ENCODE peak calls at places on chromosomes 1 and 21, in five cellular contexts. One of them, this sample, is unnamed.

GRCh38 chr1:55275976-55276375 is 60.8 kb upstream of the USP24 start:
- DNase-seq in choroid plexus epithelial cell: peak
- DNase-seq in CD8-positive, alpha-beta T cell: no peak
- DNase-seq in right lobe of liver: no peak
- DNase-seq in aorta: no peak
- DNase-seq in this sample: peak

GRCh38 chr1:51325878-51326755 is 4.2 kb downstream of the TTC39A start:
- DNase-seq in choroid plexus epithelial cell: no peak
- DNase-seq in CD8-positive, alpha-beta T cell: no peak
- DNase-seq in right lobe of liver: no peak
- DNase-seq in aorta: no peak
- DNase-seq in this sample: no peak

GRCh38 chr1:202076050-202076511 is 46.6 kb upstream of the GPR37L1 start:
- DNase-seq in choroid plexus epithelial cell: no peak
- DNase-seq in CD8-positive, alpha-beta T cell: no peak
- DNase-seq in right lobe of liver: no peak
- DNase-seq in aorta: no peak
- DNase-seq in this sample: no peak

GRCh38 chr21:32141009-32141357 is 137.9 kb downstream of the MIS18A start:
- DNase-seq in choroid plexus epithelial cell: no peak
- DNase-seq in CD8-positive, alpha-beta T cell: no peak
- DNase-seq in right lobe of liver: no peak
- DNase-seq in aorta: no peak
- DNase-seq in this sample: no peak

GRCh38 chr1:52917156-52917555 is 4.4 kb downstream of the ECHDC2 start:
- DNase-seq in choroid plexus epithelial cell: no peak
- DNase-seq in CD8-positive, alpha-beta T cell: no peak
- DNase-seq in right lobe of liver: no peak
- DNase-seq in aorta: no peak
- DNase-seq in this sample: peak

GRCh38 chr1:29709711-29710169 is 473.4 kb downstream of the PTPRU start:
- DNase-seq in choroid plexus epithelial cell: peak
- DNase-seq in CD8-positive, alpha-beta T cell: no peak
- DNase-seq in right lobe of liver: no peak
- DNase-seq in aorta: no peak
- DNase-seq in this sample: peak

GRCh38 chr1:26529655-26530539 is at the start of gene RPS6KA1:
- DNase-seq in choroid plexus epithelial cell: peak
- DNase-seq in CD8-positive, alpha-beta T cell: peak
- DNase-seq in right lobe of liver: peak
- DNase-seq in aorta: peak
- DNase-seq in this sample: no peak

GRCh38 chr1:30715216-30715615 is 8.2 kb downstream of the MATN1 start:
- DNase-seq in choroid plexus epithelial cell: no peak
- DNase-seq in CD8-positive, alpha-beta T cell: no peak
- DNase-seq in right lobe of liver: no peak
- DNase-seq in aorta: no peak
- DNase-seq in this sample: no peak

GRCh38 chr21:40002978-40003377 is 135.7 kb downstream of the PCP4 start:
- DNase-seq in choroid plexus epithelial cell: no peak
- DNase-seq in CD8-positive, alpha-beta T cell: no peak
- DNase-seq in right lobe of liver: no peak
- DNase-seq in aorta: no peak
- DNase-seq in this sample: no peak
- H3K4me3 ChIP-seq in choroid plexus epithelial cell: no peak
- H3K4me3 ChIP-seq in CD8-positive, alpha-beta T cell: no peak
- H3K4me3 ChIP-seq in right lobe of liver: no peak
- H3K4me3 ChIP-seq in aorta: no peak
- H3K4me3 ChIP-seq in this sample: no peak

GRCh38 chr1:160642281-160642644 is 4.6 kb downstream of the SLAMF1 start:
- DNase-seq in choroid plexus epithelial cell: no peak
- DNase-seq in CD8-positive, alpha-beta T cell: no peak
- DNase-seq in right lobe of liver: no peak
- DNase-seq in aorta: no peak
- DNase-seq in this sample: no peak
- H3K4me3 ChIP-seq in choroid plexus epithelial cell: no peak
- H3K4me3 ChIP-seq in CD8-positive, alpha-beta T cell: no peak
- H3K4me3 ChIP-seq in right lobe of liver: no peak
- H3K4me3 ChIP-seq in aorta: no peak
- H3K4me3 ChIP-seq in this sample: no peak

GRCh38 chr1:16981269-16981849 is 939 bp upstream of the MFAP2 start:
- DNase-seq in choroid plexus epithelial cell: peak
- DNase-seq in CD8-positive, alpha-beta T cell: no peak
- DNase-seq in right lobe of liver: no peak
- DNase-seq in aorta: no peak
- DNase-seq in this sample: peak
- H3K4me3 ChIP-seq in choroid plexus epithelial cell: no peak
- H3K4me3 ChIP-seq in CD8-positive, alpha-beta T cell: no peak
- H3K4me3 ChIP-seq in right lobe of liver: no peak
- H3K4me3 ChIP-seq in aorta: no peak
- H3K4me3 ChIP-seq in this sample: peak

GRCh38 chr1:42524330-42524729 is 61.2 kb downstream of the CCDC30 start:
- DNase-seq in choroid plexus epithelial cell: no peak
- DNase-seq in CD8-positive, alpha-beta T cell: no peak
- DNase-seq in right lobe of liver: no peak
- DNase-seq in aorta: no peak
- DNase-seq in this sample: no peak

GRCh38 chr1:42533101-42533863 is 70.2 kb downstream of the CCDC30 start:
- DNase-seq in choroid plexus epithelial cell: no peak
- DNase-seq in CD8-positive, alpha-beta T cell: no peak
- DNase-seq in right lobe of liver: no peak
- DNase-seq in aorta: no peak
- DNase-seq in this sample: no peak

DNA sequence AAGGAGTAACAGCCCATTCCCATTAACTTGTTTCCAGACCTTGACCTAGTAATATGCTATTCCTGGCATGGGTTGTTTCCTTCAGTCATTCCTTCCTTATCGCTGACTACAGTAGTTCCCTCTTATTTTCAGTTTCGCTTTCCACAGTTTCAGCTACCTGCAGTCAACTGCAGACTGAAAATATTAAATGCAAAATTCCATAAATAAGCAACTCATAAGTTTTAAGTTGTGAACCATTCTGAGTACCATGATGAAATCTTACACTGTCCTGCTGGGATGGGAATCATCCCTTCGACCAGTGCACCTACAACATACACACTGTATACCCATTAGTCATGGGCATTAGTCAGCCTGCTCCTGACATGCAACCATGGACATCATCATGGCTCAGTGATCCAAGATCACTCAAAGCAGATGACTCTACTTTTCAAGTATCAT is 66.7 kb downstream of the CCDC30 start:
- DNase-seq in choroid plexus epithelial cell: peak
- DNase-seq in CD8-positive, alpha-beta T cell: no peak
- DNase-seq in right lobe of liver: no peak
- DNase-seq in aorta: no peak
- DNase-seq in this sample: peak
- H3K4me3 ChIP-seq in choroid plexus epithelial cell: no peak
- H3K4me3 ChIP-seq in CD8-positive, alpha-beta T cell: peak
- H3K4me3 ChIP-seq in right lobe of liver: peak
- H3K4me3 ChIP-seq in aorta: no peak
- H3K4me3 ChIP-seq in this sample: no peak

This sample was measured in cardiac fibroblast.